ENCODE peak calls at places on chromosomes 6 and 20, in seven cellular contexts. E is tibial nerve; G is GM13977; A is osteocyte; Z is IMR-90; M is dorsolateral prefrontal cortex; S is CD8-positive, alpha-beta T cell. O is an unnamed sample.

GRCh38 chr6:31876357-31876756 is 2.4 kb downstream of the SLC44A4 start:
- DNase-seq in Z (no peak), G (no peak), A (no peak), E (no peak), M (no peak), S (no peak), O (no peak)

GRCh38 chr6:365835-366234 is 25.7 kb upstream of the IRF4 start:
- DNase-seq in G (no peak), S (no peak), A (no peak), E (no peak), Z (no peak), M (no peak), O (no peak)

GRCh38 chr6:141484726-141485125 is 648.0 kb upstream of the GJE1 start:
- DNase-seq in G (no peak), S (no peak), A (no peak), M (no peak), Z (peak), E (no peak), O (no peak)

GRCh38 chr6:89970072-89970471 is 75.8 kb downstream of the GJA10 start:
- DNase-seq in M (no peak), G (no peak), A (no peak), Z (no peak), S (no peak), E (no peak), O (no peak)

GRCh38 chr20:7924692-7925091 is 15.6 kb downstream of the HAO1 start:
- DNase-seq in M (no peak), A (no peak), G (no peak), E (no peak), S (no peak), Z (peak), O (no peak)

GRCh38 chr20:36119537-36119936 is 35.0 kb upstream of the EPB41L1 start:
- DNase-seq in S (no peak), M (no peak), E (no peak), A (no peak), G (no peak), Z (no peak), O (no peak)

GRCh38 chr6:34414999-34415858 is 10.6 kb downstream of the RPS10 start:
- DNase-seq in E (peak), G (peak), A (no peak), M (peak), S (peak), Z (peak), O (peak)

GRCh38 chr6:35014341-35014740 is 125.3 kb downstream of the ANKS1A start:
- DNase-seq in G (no peak), S (no peak), A (no peak), Z (no peak), E (no peak), M (peak), O (peak)

GRCh38 chr6:150169609-150170008 is 26.8 kb downstream of the PPP1R14C start:
- DNase-seq in E (no peak), G (no peak), A (no peak), M (no peak), S (no peak), Z (peak), O (no peak)

GRCh38 chr6:119100115-119100514 is 21.7 kb upstream of the FAM184A start:
- DNase-seq in M (no peak), G (no peak), S (no peak), E (no peak), A (no peak), Z (no peak), O (no peak)

GRCh38 chr6:32406857-32407256 is at the start of gene BTNL2:
- DNase-seq in Z (no peak), M (no peak), A (no peak), G (no peak), E (no peak), S (no peak), O (no peak)

GRCh38 chr20:56689318-56689717 is 60.2 kb downstream of the TFAP2C start:
- DNase-seq in M (peak), Z (no peak), S (no peak), G (no peak), E (no peak), A (no peak), O (no peak)

GRCh38 chr6:151325075-151326050 is 66.0 kb downstream of the ZBTB2 start:
- DNase-seq in E (peak), A (no peak), S (peak), M (peak), Z (peak), G (no peak), O (no peak)

GRCh38 chr20:1415667-1416468 is 23.0 kb upstream of the FKBP1A start:
- DNase-seq in S (no peak), Z (peak), M (no peak), G (no peak), E (no peak), A (no peak), O (no peak)

GRCh38 chr20:1417273-1417672 is 24.4 kb upstream of the FKBP1A start:
- DNase-seq in G (no peak), M (no peak), A (peak), Z (peak), S (no peak), E (no peak), O (no peak)

GRCh38 chr20:1420066-1420465 is 27.2 kb upstream of the FKBP1A start:
- DNase-seq in A (no peak), Z (no peak), S (no peak), G (no peak), E (no peak), M (no peak), O (no peak)

GRCh38 chr20:1417790-1418189 is 24.9 kb upstream of the FKBP1A start:
- DNase-seq in A (peak), E (no peak), G (no peak), Z (no peak), M (no peak), S (no peak), O (no peak)

GRCh38 chr20:1418335-1418734 is 25.5 kb upstream of the FKBP1A start:
- DNase-seq in E (no peak), A (no peak), Z (peak), M (no peak), G (no peak), S (no peak), O (no peak)
- TF ChIP-seq CTCF in E (no peak), A (no peak), Z (no peak), M (no peak), G (no peak), S (no peak), O (no peak)

GRCh38 chr6:43263314-43264178 is 20.3 kb downstream of the TTBK1 start:
- DNase-seq in A (no peak), M (peak), Z (peak), E (no peak), G (peak), S (peak), O (peak)

GRCh38 chr6:43262000-43262779 is 18.9 kb downstream of the TTBK1 start:
- DNase-seq in Z (no peak), E (no peak), S (no peak), A (no peak), G (no peak), M (no peak), O (no peak)

GRCh38 chr6:43262780-43263313 is 19.6 kb downstream of the TTBK1 start:
- DNase-seq in Z (no peak), A (no peak), M (no peak), E (no peak), G (no peak), S (no peak), O (no peak)

GRCh38 chr6:43265564-43265963 is 22.3 kb downstream of the TTBK1 start:
- DNase-seq in E (no peak), S (no peak), A (no peak), M (no peak), G (no peak), Z (no peak), O (no peak)

GRCh38 chr6:43264599-43264998 is 21.3 kb downstream of the TTBK1 start:
- DNase-seq in A (no peak), G (no peak), E (no peak), Z (no peak), S (no peak), M (no peak), O (no peak)
- TF ChIP-seq CTCF in A (no peak), G (no peak), E (no peak), Z (no peak), S (no peak), M (no peak), O (no peak)

GRCh38 chr6:29850011-29850553 is 22.5 kb downstream of the HLA-G start:
- DNase-seq in M (no peak), S (no peak), A (no peak), G (no peak), E (no peak), Z (no peak), O (no peak)

GRCh38 chr6:29851190-29851589 is 23.6 kb downstream of the HLA-G start:
- DNase-seq in A (no peak), S (no peak), M (no peak), E (no peak), G (no peak), Z (no peak), O (no peak)

GRCh38 chr6:29847871-29848630 is 20.4 kb downstream of the HLA-G start:
- DNase-seq in G (peak), Z (peak), A (peak), E (peak), S (peak), M (peak), O (peak)

GRCh38 chr6:29858006-29858405 is 30.4 kb downstream of the HLA-G start:
- DNase-seq in Z (no peak), S (no peak), A (no peak), E (no peak), G (no peak), M (no peak), O (no peak)

DNA sequence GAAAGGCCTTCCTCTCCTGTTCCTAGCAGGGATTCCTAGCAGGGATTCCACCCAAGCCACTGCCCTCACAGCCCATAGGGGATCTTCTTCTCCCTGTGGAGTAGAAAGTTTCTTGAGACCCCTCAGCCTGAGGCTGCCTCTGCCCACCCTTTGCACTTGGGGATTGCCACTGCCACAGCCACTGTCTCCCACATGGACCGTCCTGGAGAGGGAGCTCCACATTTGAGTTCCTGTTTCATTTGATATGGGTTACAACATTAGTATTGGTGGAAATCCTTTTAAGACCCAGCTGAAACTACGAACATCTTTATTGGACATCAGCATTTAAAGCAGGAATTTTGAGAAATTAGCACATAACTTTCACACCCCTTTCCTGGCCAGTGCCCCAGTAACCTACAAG is 25.6 kb downstream of the HLA-G start:
- DNase-seq in A (no peak), Z (no peak), M (no peak), E (no peak), G (no peak), S (no peak), O (no peak)
- TF ChIP-seq CTCF in A (peak), Z (no peak), M (no peak), E (no peak), G (no peak), S (no peak), O (no peak)

DNA sequence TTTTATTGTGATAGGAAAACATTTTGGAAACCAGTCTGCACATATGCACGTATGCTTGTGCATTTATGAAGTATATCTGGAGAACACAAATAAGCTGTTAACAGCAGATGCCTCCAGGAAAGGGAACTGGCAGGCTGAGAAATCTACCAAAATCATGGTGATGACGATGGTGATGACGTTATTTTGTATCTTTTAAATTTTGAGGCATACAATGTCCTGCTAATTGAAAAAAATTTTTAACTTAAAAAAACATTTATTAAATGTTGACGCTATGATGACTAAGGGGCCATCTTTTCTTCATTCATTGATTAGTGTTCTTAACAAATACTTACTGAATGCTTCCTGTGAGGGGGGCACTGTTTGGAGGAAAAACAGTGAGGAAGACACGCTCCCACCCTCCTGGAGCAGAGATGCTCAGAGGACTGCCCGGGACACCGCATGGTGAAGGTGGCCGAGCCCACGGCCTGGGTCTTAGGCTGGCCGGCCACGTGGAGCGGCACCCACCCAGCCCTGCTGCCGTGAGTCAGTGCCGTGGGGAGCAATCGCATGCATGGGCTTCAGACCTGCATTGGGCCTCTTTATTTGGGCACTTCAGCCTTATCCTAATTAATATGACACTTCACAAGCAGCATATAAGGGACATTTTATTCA is 15.9 kb upstream of the ENTPD6 start:
- DNase-seq in S (no peak), Z (no peak), A (no peak), E (no peak), M (no peak), G (no peak), O (no peak)
- TF ChIP-seq CTCF in S (no peak), Z (no peak), A (no peak), E (no peak), M (no peak), G (no peak), O (no peak)

GRCh38 chr20:21509597-21510331 is 4.1 kb downstream of the NKX2-2 start:
- DNase-seq in A (peak), Z (peak), G (peak), M (no peak), S (no peak), E (no peak), O (no peak)
- TF ChIP-seq CTCF in A (peak), Z (peak), G (no peak), M (no peak), S (no peak), E (no peak), O (no peak)

GRCh38 chr20:653110-653589 is at the start of gene SRXN1:
- DNase-seq in G (peak), A (peak), S (peak), M (peak), E (peak), Z (peak), O (peak)

GRCh38 chr20:652611-653109 is 340 bp downstream of the SRXN1 start:
- DNase-seq in S (no peak), E (no peak), Z (peak), G (no peak), M (peak), A (no peak), O (no peak)

GRCh38 chr20:651713-652610 is 1.0 kb downstream of the SRXN1 start:
- DNase-seq in A (no peak), G (no peak), S (no peak), E (no peak), M (no peak), Z (no peak), O (no peak)

GRCh38 chr20:650281-650680 is 2.7 kb downstream of the SRXN1 start:
- DNase-seq in G (no peak), E (no peak), S (no peak), A (no peak), M (no peak), Z (no peak), O (no peak)

DNA sequence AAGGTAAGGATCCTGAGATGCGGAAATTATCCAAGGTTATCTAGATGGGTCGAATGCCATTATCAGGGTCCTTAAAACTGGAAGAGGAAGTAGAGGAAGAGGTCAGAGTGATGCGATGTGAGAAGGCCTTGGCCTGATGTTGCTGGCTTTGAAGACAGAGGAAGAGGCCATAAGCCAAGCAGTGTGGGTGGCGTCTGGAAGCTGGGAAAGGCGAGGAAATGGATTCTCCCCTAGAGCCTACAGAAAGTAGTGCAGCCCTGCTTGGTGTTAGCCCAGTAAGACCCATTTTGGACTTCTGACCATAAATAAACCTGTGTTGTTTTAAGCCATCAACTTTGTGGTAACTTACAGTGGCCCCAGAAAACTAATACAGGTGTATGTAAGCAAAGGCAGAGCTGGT is 2.0 kb downstream of the SRXN1 start:
- DNase-seq in G (no peak), S (no peak), E (no peak), A (no peak), Z (no peak), M (no peak), O (no peak)
- TF ChIP-seq CTCF in G (no peak), S (no peak), E (no peak), A (peak), Z (no peak), M (no peak), O (no peak)

GRCh38 chr6:12290490-12290820 is 294 bp downstream of the EDN1 start:
- DNase-seq in E (no peak), S (no peak), G (peak), A (no peak), Z (no peak), M (no peak), O (no peak)
- TF ChIP-seq CTCF in E (no peak), S (no peak), G (no peak), A (no peak), Z (no peak), M (no peak), O (no peak)

GRCh38 chr20:38962898-38963484 is 847 bp downstream of the DHX35 start:
- DNase-seq in Z (no peak), A (no peak), M (no peak), E (no peak), S (no peak), G (no peak), O (no peak)

GRCh38 chr20:38961530-38962043 is 557 bp upstream of the DHX35 start:
- DNase-seq in M (peak), S (no peak), E (no peak), Z (no peak), A (no peak), G (no peak), O (no peak)

GRCh38 chr20:38963745-38964144 is 1.6 kb downstream of the DHX35 start:
- DNase-seq in E (no peak), S (no peak), G (no peak), A (no peak), M (no peak), Z (no peak), O (no peak)

GRCh38 chr20:38965264-38965663 is 3.1 kb downstream of the DHX35 start:
- DNase-seq in G (no peak), A (no peak), M (no peak), E (no peak), S (no peak), Z (no peak), O (no peak)

GRCh38 chr20:38962044-38962897 is at the start of gene DHX35:
- DNase-seq in M (peak), Z (peak), G (peak), E (peak), A (peak), S (peak), O (peak)
- TF ChIP-seq CTCF in M (no peak), Z (peak), G (peak), E (peak), A (peak), S (no peak), O (no peak)

DNA sequence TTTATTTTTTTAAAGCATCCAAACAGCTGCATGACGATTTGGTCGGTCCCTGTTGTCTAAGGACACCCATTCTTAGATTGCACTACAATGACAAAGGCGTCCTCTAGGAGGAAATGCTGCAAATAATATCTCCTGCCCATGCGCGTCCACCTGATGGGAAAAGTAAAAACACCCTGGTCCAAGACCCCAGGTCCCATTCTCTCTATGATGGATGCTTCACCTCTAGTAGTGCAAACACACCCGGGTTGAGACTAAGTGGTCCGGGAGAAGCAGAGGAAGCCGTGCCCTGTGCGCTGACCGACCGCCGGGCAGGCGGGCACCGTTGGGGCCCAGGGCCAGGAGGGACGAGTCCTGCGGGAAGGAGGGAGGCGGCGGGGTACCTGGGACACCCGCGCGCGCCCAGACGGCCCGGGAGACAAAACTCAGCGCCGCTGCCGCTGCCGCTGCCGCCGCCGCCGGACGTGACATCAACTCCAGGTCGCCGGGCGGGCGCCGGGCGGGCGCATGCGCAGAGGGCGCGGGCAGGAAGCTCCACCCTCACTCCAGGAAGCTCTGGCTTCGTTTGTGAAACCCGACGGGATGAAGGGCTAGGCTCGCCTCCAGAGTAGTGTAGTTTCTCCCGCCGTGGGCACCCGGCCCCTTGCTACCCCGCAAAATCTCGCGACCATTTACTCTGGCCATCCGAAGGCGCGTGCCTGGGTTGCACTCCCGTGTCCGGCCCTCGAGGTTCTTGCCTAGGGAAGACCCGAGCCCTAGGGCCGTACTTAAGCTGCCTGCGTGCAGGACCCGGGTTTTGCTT is at the start of gene TBC1D7:
- DNase-seq in E (peak), G (peak), A (peak), S (peak), Z (peak), M (peak), O (peak)
- TF ChIP-seq CTCF in E (peak), G (no peak), A (peak), S (no peak), Z (no peak), M (peak), O (no peak)

O was measured in breast epithelium.